ENCODE peak calls at places on chromosomes 2 and 18, in five cellular contexts. I is gastrocnemius medialis; R is right cardiac atrium; Q is CD4-positive, CD25-positive, alpha-beta regulatory T cell; N is K562. E is an unnamed sample.
A peak's percentile ranks its signal among the peaks of the same experiment; 100 is the strongest.

GRCh38 chr2:26533661-26534060 is 55.7 kb upstream of the OTOF start:
- DNase-seq in I (no peak), R (no peak), Q (no peak), N (no peak), E (peak; percentile 4)

GRCh38 chr2:46632349-46632748 is 153.0 kb downstream of the TMEM247 start:
- DNase-seq in I (no peak), R (no peak), Q (peak; percentile 15), N (peak; percentile 23), E (no peak)

GRCh38 chr2:38613126-38613848 is 10.6 kb upstream of the HNRNPLL start:
- DNase-seq in I (no peak), R (no peak), Q (no peak), N (peak; percentile 43), E (no peak)

GRCh38 chr18:24540896-24541295 is 80.5 kb downstream of the HRH4 start:
- DNase-seq in I (no peak), R (no peak), Q (no peak), N (no peak), E (no peak)

GRCh38 chr2:161423351-161424178 is 7.5 kb downstream of the TBR1 start:
- DNase-seq in I (no peak), R (peak; percentile 56), Q (no peak), N (no peak), E (peak; percentile 4)

GRCh38 chr2:205802069-205802468 is 119.8 kb downstream of the NRP2 start:
- DNase-seq in I (no peak), R (no peak), Q (no peak), N (no peak), E (no peak)

GRCh38 chr2:227292314-227292713 is 32.7 kb upstream of the MFF start:
- DNase-seq in I (no peak), R (no peak), Q (no peak), N (no peak), E (no peak)

GRCh38 chr2:48531141-48531648 is 1.2 kb downstream of the STON1 start:
- DNase-seq in I (no peak), R (no peak), Q (no peak), N (no peak), E (no peak)

GRCh38 chr2:190867182-190867581 is 13.4 kb upstream of the GLS start:
- DNase-seq in I (no peak), R (no peak), Q (no peak), N (no peak), E (no peak)

GRCh38 chr18:54112356-54112755 is 112.1 kb downstream of the MBD2 start:
- DNase-seq in I (no peak), R (no peak), Q (no peak), N (no peak), E (no peak)

GRCh38 chr2:199302851-199303250 is 154.9 kb downstream of the SATB2 start:
- DNase-seq in I (no peak), R (no peak), Q (no peak), N (no peak), E (no peak)

GRCh38 chr2:210660-211059 is 53.2 kb downstream of the SH3YL1 start:
- DNase-seq in I (no peak), R (no peak), Q (no peak), N (no peak), E (no peak)

GRCh38 chr2:107986278-107987217 is at the start of gene SLC5A7:
- DNase-seq in I (no peak), R (no peak), Q (no peak), N (no peak), E (no peak)

GRCh38 chr2:20448246-20449046 is 1.6 kb downstream of the RHOB start:
- DNase-seq in I (no peak), R (peak; percentile 71), Q (no peak), N (no peak), E (no peak)

GRCh38 chr18:13137939-13138821 is 80.4 kb upstream of the LDLRAD4 start:
- DNase-seq in I (peak; percentile 53), R (peak; percentile 69), Q (peak; percentile 84), N (peak; percentile 12), E (peak; percentile 45)

DNA sequence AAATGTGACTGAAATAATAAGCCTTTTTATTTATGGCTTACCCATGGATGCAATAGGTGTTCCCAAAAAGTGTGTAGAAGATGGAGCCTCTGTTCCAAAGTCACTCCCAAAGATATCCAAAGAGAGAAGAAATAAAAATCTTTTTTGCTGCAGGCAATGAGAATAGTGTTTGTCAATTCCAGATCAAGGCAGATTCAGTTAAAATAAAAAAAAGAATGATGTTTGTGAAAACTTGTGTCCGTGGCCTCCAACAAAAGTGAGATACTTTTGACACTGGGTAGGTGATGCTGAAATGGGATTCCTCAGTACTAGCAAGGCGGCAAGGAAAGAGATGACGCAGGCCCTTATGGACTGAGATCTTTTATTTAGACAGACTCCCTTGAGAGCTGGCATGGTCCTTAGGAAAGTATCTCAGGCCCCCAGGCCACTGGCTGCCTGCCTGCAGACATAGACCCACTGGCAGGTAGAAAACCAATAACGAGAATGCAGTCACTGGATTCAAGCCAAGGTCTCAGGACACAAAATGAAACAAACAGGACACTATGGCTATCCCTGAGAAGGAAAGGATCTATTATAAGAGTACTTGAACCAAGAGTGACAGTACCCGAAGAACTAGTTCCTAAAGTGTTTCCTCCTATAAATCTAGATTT is 44.1 kb downstream of the COMMD1 start:
- DNase-seq in I (no peak), R (no peak), Q (no peak), N (no peak), E (no peak)
- H3K27ac ChIP-seq in I (no peak overlapping the region), R (peak overlapping the region; percentile 20), Q (no peak overlapping the region), N (no peak overlapping the region), E (no peak overlapping the region)

DNA sequence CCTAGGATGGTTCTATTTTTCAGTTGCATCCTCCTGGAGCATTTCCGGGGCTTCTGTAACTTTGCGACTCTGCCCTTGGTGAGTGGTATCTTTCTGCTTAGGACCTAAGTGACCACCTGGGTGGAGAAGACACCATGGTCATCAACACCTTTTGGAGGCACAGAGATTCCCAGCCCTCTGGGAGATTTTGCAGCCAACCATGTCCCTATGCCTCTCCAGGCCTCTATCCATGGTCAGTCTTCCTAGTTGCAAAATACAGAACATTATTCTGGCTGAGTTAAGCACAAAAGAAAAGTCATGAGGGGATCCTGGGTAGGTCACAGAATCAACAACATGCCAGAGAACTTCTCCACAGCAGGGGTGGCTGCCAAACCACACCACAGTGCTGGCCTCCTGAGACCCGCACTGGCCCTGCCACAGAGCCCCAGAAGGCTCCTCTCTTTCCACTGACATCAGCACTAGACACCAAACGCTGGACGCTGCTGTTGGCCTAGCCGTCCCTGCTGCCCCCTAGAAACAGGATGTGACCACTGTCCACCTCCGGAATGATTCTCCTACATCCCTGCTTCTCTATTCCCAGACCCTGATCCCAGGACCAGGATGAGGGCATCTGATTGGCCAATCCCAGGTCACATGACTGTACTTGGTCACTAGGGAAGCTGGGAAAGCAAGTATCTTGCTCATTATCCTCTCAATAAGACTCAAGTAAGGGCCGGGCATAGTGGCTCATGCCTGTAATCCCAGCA is 47.7 kb downstream of the SMAD7 start:
- DNase-seq in I (no peak), R (peak; percentile 93), Q (no peak), N (no peak), E (no peak)
- H3K27ac ChIP-seq in I (peak overlapping the region; percentile 46), R (peak overlapping the region; percentile 80), Q (no peak overlapping the region), N (no peak overlapping the region), E (no peak overlapping the region)

GRCh38 chr18:62629031-62629430 is 86.3 kb upstream of the PHLPP1 start:
- DNase-seq in I (no peak), R (no peak), Q (no peak), N (no peak), E (no peak)

GRCh38 chr18:62621546-62621945 is 93.8 kb upstream of the PHLPP1 start:
- DNase-seq in I (no peak), R (peak; percentile 81), Q (no peak), N (no peak), E (no peak)

DNA sequence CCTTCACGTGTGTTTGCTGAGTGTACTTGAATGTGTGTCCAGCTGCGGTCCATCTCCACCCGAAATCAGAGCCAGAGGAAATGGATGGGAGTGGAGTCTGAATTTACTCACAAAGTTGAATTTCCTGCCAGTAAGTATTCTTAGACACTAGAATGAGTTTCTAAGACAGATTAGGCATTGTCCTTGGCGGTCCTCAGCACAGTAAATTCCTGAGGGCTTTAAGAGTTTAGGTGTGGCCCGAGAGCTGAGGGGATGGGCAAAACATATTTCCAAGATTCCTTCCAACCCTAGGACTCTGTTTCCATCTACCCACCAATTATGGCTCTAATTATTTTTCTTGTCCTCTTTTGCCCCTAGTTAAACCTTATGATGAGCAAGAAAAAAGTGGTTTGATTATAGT is 90.3 kb upstream of the PHLPP1 start:
- DNase-seq in I (no peak), R (no peak), Q (no peak), N (no peak), E (no peak)
- H3K27ac ChIP-seq in I (no peak overlapping the region), R (no peak overlapping the region), Q (no peak overlapping the region), N (no peak overlapping the region), E (no peak overlapping the region)

DNA sequence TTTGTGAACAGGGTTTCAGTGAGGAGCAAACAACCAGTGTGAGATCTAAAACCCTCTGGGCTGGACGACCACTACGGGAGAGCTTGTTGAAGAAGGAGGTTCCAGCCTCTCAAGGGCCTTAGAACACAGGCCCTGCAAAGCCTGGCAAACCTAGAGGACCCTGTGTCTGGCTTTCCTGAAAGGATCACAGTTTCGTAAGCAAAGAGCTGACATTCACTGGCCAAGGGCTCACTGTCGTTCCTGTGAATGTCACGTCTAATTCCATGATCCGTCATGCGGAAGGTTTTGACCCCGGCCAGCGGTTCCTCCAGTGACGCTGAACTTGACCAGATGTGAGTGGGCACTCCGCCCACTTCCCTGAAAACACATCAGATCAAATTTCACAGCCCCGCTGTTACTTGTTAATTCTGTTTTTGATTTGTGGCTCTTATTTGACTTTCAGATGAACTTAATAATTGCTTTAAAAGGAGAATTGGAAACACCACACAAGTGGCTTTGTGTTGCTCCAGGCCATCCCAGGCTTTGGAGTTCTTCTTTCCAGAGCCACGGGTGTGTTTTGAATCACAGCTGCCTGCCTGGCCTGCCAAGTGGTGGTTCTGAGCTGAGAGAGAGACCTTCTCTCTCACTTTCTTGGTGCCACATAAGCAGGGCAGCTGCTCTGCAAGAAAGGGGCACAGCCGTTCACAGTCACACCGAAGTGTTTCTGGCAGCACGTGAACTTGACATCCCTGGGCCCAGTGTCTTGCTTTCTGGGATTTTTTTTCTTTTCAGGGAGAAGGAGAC is 308.4 kb downstream of the NDUFA10 start:
- DNase-seq in I (peak; percentile 10), R (peak; percentile 76), Q (no peak), N (no peak), E (no peak)
- H3K27ac ChIP-seq in I (no peak overlapping the region), R (no peak overlapping the region), Q (no peak overlapping the region), N (no peak overlapping the region), E (no peak overlapping the region)

GRCh38 chr2:58925676-58926081 is 684.6 kb upstream of the FANCL start:
- DNase-seq in I (no peak), R (peak; percentile 17), Q (no peak), N (peak; percentile 4), E (no peak)

GRCh38 chr2:58930541-58930940 is 689.4 kb upstream of the FANCL start:
- DNase-seq in I (no peak), R (no peak), Q (no peak), N (no peak), E (no peak)

GRCh38 chr2:58923869-58924268 is 682.7 kb upstream of the FANCL start:
- DNase-seq in I (no peak), R (no peak), Q (no peak), N (no peak), E (no peak)

GRCh38 chr2:58928942-58929341 is 687.8 kb upstream of the FANCL start:
- DNase-seq in I (no peak), R (no peak), Q (no peak), N (no peak), E (no peak)

DNA sequence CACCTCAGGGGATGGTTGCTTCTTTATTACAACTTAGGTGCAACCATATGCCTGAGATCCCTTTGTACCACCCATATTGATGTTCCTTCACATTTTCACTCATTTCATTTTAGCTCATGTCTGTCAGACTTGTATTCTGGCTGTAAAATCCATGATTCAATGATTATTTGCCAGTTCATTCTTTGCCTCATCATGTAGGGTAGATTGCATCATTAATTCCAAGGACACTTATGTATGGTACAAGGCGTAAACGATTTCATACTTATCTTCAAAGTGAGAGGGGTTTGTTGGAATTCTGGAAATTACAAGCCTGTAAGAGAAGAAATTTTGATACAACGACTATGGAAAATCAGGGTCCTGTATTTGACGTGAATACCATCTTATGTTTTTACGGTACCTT is 685.0 kb upstream of the FANCL start:
- DNase-seq in I (no peak), R (no peak), Q (no peak), N (no peak), E (no peak)
- H3K27ac ChIP-seq in I (no peak overlapping the region), R (no peak overlapping the region), Q (no peak overlapping the region), N (no peak overlapping the region), E (no peak overlapping the region)